ENCODE peak calls at places on chromosomes 6 and 20, in six cellular contexts. One of them, this sample, is unnamed. For H3K4me1, the result is how much of the 10 kb centered on the place peaks cover.

GRCh38 chr20:17928633-17929311 is 39.8 kb downstream of the SNX5 start:
- DNase-seq in MM.1S: no peak
- DNase-seq in hepatocyte: peak
- DNase-seq in neural progenitor cell: no peak
- DNase-seq in HCT116: no peak
- DNase-seq in GM23248: no peak
- DNase-seq in this sample: no peak

GRCh38 chr6:168052291-168052891 is 26.6 kb downstream of the FRMD1 start:
- DNase-seq in HCT116: no peak
- DNase-seq in GM23248: no peak
- DNase-seq in neural progenitor cell: no peak
- DNase-seq in MM.1S: no peak
- DNase-seq in hepatocyte: no peak
- DNase-seq in this sample: peak

GRCh38 chr20:20174089-20174835 is 121.9 kb downstream of the CFAP61 start:
- DNase-seq in MM.1S: no peak
- DNase-seq in neural progenitor cell: no peak
- DNase-seq in hepatocyte: no peak
- DNase-seq in GM23248: no peak
- DNase-seq in HCT116: no peak
- DNase-seq in this sample: peak

GRCh38 chr20:35226775-35227681 is 538 bp downstream of the MMP24 start:
- DNase-seq in HCT116: no peak
- DNase-seq in GM23248: peak
- DNase-seq in hepatocyte: peak
- DNase-seq in MM.1S: peak
- DNase-seq in neural progenitor cell: peak
- DNase-seq in this sample: peak

GRCh38 chr6:12233693-12234551 is 56.2 kb upstream of the EDN1 start:
- DNase-seq in MM.1S: peak
- DNase-seq in HCT116: peak
- DNase-seq in GM23248: peak
- DNase-seq in neural progenitor cell: peak
- DNase-seq in hepatocyte: peak
- DNase-seq in this sample: peak

GRCh38 chr6:105596284-105596755 is 193.4 kb upstream of the PREP start:
- DNase-seq in MM.1S: no peak
- DNase-seq in hepatocyte: peak
- DNase-seq in neural progenitor cell: no peak
- DNase-seq in GM23248: peak
- DNase-seq in HCT116: no peak
- DNase-seq in this sample: peak

GRCh38 chr20:19626896-19627295 is 131.2 kb upstream of the RIN2 start:
- DNase-seq in MM.1S: no peak
- DNase-seq in GM23248: peak
- DNase-seq in hepatocyte: no peak
- DNase-seq in HCT116: no peak
- DNase-seq in neural progenitor cell: no peak
- DNase-seq in this sample: peak

GRCh38 chr6:95364016-95364604 is 213.2 kb upstream of the MANEA start:
- DNase-seq in HCT116: peak
- DNase-seq in neural progenitor cell: peak
- DNase-seq in MM.1S: peak
- DNase-seq in hepatocyte: peak
- DNase-seq in GM23248: peak
- DNase-seq in this sample: peak

GRCh38 chr6:104887350-104887749 is 27.6 kb upstream of the HACE1 start:
- DNase-seq in neural progenitor cell: peak
- DNase-seq in HCT116: no peak
- DNase-seq in GM23248: peak
- DNase-seq in hepatocyte: peak
- DNase-seq in MM.1S: peak
- DNase-seq in this sample: peak

GRCh38 chr6:35181313-35181932 is 32.3 kb upstream of the SCUBE3 start:
- DNase-seq in neural progenitor cell: no peak
- DNase-seq in MM.1S: peak
- DNase-seq in hepatocyte: no peak
- DNase-seq in GM23248: peak
- DNase-seq in HCT116: no peak
- DNase-seq in this sample: peak

GRCh38 chr20:36629719-36630340 is 16.2 kb downstream of the SLA2 start:
- DNase-seq in MM.1S: peak
- DNase-seq in GM23248: no peak
- DNase-seq in hepatocyte: no peak
- DNase-seq in neural progenitor cell: no peak
- DNase-seq in HCT116: no peak
- DNase-seq in this sample: no peak

GRCh38 chr6:74755748-74756147 is 450.1 kb downstream of the COL12A1 start:
- DNase-seq in MM.1S: no peak
- DNase-seq in hepatocyte: no peak
- DNase-seq in neural progenitor cell: no peak
- DNase-seq in GM23248: no peak
- DNase-seq in HCT116: no peak
- DNase-seq in this sample: no peak

GRCh38 chr6:109515781-109516409 is 32.9 kb upstream of the ZBTB24 start:
- DNase-seq in HCT116: no peak
- DNase-seq in GM23248: peak
- DNase-seq in neural progenitor cell: no peak
- DNase-seq in hepatocyte: no peak
- DNase-seq in MM.1S: peak
- DNase-seq in this sample: no peak

GRCh38 chr6:105604593-105604905 is 201.7 kb upstream of the PREP start:
- DNase-seq in neural progenitor cell: no peak
- DNase-seq in MM.1S: peak
- DNase-seq in HCT116: no peak
- DNase-seq in GM23248: no peak
- DNase-seq in hepatocyte: no peak
- DNase-seq in this sample: no peak

GRCh38 chr6:163404825-163405265 is 9.7 kb upstream of the QKI start:
- DNase-seq in HCT116: no peak
- DNase-seq in MM.1S: no peak
- DNase-seq in neural progenitor cell: peak
- DNase-seq in hepatocyte: no peak
- DNase-seq in GM23248: peak
- DNase-seq in this sample: no peak

GRCh38 chr20:63744574-63745423 is 5.2 kb downstream of the SLC2A4RG start:
- DNase-seq in HCT116: no peak
- DNase-seq in MM.1S: no peak
- DNase-seq in GM23248: no peak
- DNase-seq in neural progenitor cell: no peak
- DNase-seq in hepatocyte: no peak
- DNase-seq in this sample: no peak

GRCh38 chr6:133499662-133500061 is 258.5 kb downstream of the EYA4 start:
- DNase-seq in GM23248: no peak
- DNase-seq in neural progenitor cell: no peak
- DNase-seq in MM.1S: no peak
- DNase-seq in HCT116: no peak
- DNase-seq in hepatocyte: no peak
- DNase-seq in this sample: no peak
- TF ChIP-seq EZH2phosphoT487 in GM23248: no peak
- TF ChIP-seq EZH2phosphoT487 in neural progenitor cell: no peak
- TF ChIP-seq EZH2phosphoT487 in MM.1S: no peak
- TF ChIP-seq EZH2phosphoT487 in HCT116: no peak
- TF ChIP-seq EZH2phosphoT487 in hepatocyte: no peak
- TF ChIP-seq EZH2phosphoT487 in this sample: no peak

GRCh38 chr6:32968093-32968769 is at the start of gene BRD2:
- DNase-seq in GM23248: peak
- DNase-seq in HCT116: peak
- DNase-seq in hepatocyte: peak
- DNase-seq in neural progenitor cell: peak
- DNase-seq in MM.1S: peak
- DNase-seq in this sample: peak
- H3K4me3 ChIP-seq in GM23248: peak
- H3K4me3 ChIP-seq in HCT116: peak
- H3K4me3 ChIP-seq in hepatocyte: peak
- H3K4me3 ChIP-seq in neural progenitor cell: peak
- H3K4me3 ChIP-seq in MM.1S: peak
- H3K4me3 ChIP-seq in this sample: peak

GRCh38 chr20:31690124-31690666 is 32.5 kb downstream of the BCL2L1 start:
- DNase-seq in hepatocyte: no peak
- DNase-seq in neural progenitor cell: no peak
- DNase-seq in HCT116: no peak
- DNase-seq in MM.1S: no peak
- DNase-seq in GM23248: no peak
- DNase-seq in this sample: peak
- H3K4me1 ChIP-seq in hepatocyte: under half
- H3K4me1 ChIP-seq in neural progenitor cell: under half
- H3K4me1 ChIP-seq in HCT116: half or more
- H3K4me1 ChIP-seq in MM.1S: half or more
- H3K4me1 ChIP-seq in GM23248: under half
- H3K4me1 ChIP-seq in this sample: under half

GRCh38 chr20:22456109-22456508 is 128.3 kb downstream of the FOXA2 start:
- DNase-seq in HCT116: no peak
- DNase-seq in hepatocyte: no peak
- DNase-seq in GM23248: no peak
- DNase-seq in MM.1S: no peak
- DNase-seq in neural progenitor cell: peak
- DNase-seq in this sample: no peak
- TF ChIP-seq EZH2phosphoT487 in HCT116: no peak
- TF ChIP-seq EZH2phosphoT487 in hepatocyte: no peak
- TF ChIP-seq EZH2phosphoT487 in GM23248: no peak
- TF ChIP-seq EZH2phosphoT487 in MM.1S: no peak
- TF ChIP-seq EZH2phosphoT487 in neural progenitor cell: peak
- TF ChIP-seq EZH2phosphoT487 in this sample: no peak

GRCh38 chr6:10582774-10583508 is 61.8 kb downstream of the GCNT2 start:
- DNase-seq in hepatocyte: peak
- DNase-seq in neural progenitor cell: peak
- DNase-seq in MM.1S: no peak
- DNase-seq in GM23248: no peak
- DNase-seq in HCT116: no peak
- DNase-seq in this sample: no peak

GRCh38 chr6:10585232-10585887 is 64.2 kb downstream of the GCNT2 start:
- DNase-seq in MM.1S: no peak
- DNase-seq in GM23248: no peak
- DNase-seq in hepatocyte: peak
- DNase-seq in neural progenitor cell: peak
- DNase-seq in HCT116: no peak
- DNase-seq in this sample: no peak

GRCh38 chr6:10584607-10585006 is 63.5 kb downstream of the GCNT2 start:
- DNase-seq in neural progenitor cell: no peak
- DNase-seq in hepatocyte: no peak
- DNase-seq in GM23248: no peak
- DNase-seq in HCT116: no peak
- DNase-seq in MM.1S: no peak
- DNase-seq in this sample: no peak

GRCh38 chr6:10586302-10586701 is 65.2 kb downstream of the GCNT2 start:
- DNase-seq in GM23248: no peak
- DNase-seq in MM.1S: no peak
- DNase-seq in HCT116: no peak
- DNase-seq in neural progenitor cell: peak
- DNase-seq in hepatocyte: no peak
- DNase-seq in this sample: no peak

GRCh38 chr6:10583509-10583908 is 62.4 kb downstream of the GCNT2 start:
- DNase-seq in HCT116: no peak
- DNase-seq in MM.1S: no peak
- DNase-seq in GM23248: no peak
- DNase-seq in neural progenitor cell: peak
- DNase-seq in hepatocyte: peak
- DNase-seq in this sample: no peak
- H3K4me3 ChIP-seq in HCT116: no peak
- H3K4me3 ChIP-seq in MM.1S: no peak
- H3K4me3 ChIP-seq in GM23248: no peak
- H3K4me3 ChIP-seq in neural progenitor cell: peak
- H3K4me3 ChIP-seq in hepatocyte: no peak
- H3K4me3 ChIP-seq in this sample: no peak

GRCh38 chr6:43089467-43089866 is 13.4 kb downstream of the PTK7 start:
- DNase-seq in hepatocyte: no peak
- DNase-seq in neural progenitor cell: peak
- DNase-seq in HCT116: no peak
- DNase-seq in MM.1S: no peak
- DNase-seq in GM23248: no peak
- DNase-seq in this sample: no peak

GRCh38 chr6:43091020-43091419 is 14.9 kb downstream of the PTK7 start:
- DNase-seq in neural progenitor cell: no peak
- DNase-seq in HCT116: no peak
- DNase-seq in hepatocyte: no peak
- DNase-seq in MM.1S: no peak
- DNase-seq in GM23248: no peak
- DNase-seq in this sample: no peak

GRCh38 chr6:43089874-43090556 is 13.9 kb downstream of the PTK7 start:
- DNase-seq in GM23248: peak
- DNase-seq in hepatocyte: peak
- DNase-seq in MM.1S: no peak
- DNase-seq in HCT116: no peak
- DNase-seq in neural progenitor cell: peak
- DNase-seq in this sample: no peak

GRCh38 chr6:43090557-43090952 is 14.4 kb downstream of the PTK7 start:
- DNase-seq in GM23248: no peak
- DNase-seq in neural progenitor cell: peak
- DNase-seq in MM.1S: no peak
- DNase-seq in hepatocyte: peak
- DNase-seq in HCT116: no peak
- DNase-seq in this sample: peak

DNA sequence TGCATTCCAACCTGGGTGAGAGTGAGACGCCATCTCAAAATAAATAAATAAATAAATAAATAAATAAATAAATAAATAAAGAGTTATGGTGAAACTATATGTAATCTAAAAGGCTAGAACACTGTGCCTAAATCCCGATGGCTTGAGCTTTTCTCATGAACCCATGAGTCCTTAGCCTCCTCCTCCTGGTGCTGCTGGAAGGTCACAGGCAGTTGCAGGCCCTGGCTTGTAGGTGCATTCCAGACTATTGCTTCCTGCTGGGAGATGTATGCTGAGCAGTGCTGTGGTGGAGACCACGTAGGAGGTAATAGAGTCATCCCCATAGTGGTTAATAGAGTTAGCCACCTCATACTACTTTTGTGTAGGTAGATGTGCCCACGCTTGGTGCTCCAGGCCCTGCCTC is 12.5 kb downstream of the PTK7 start:
- DNase-seq in MM.1S: no peak
- DNase-seq in HCT116: no peak
- DNase-seq in hepatocyte: no peak
- DNase-seq in neural progenitor cell: no peak
- DNase-seq in GM23248: peak
- DNase-seq in this sample: no peak
- H3K4me1 ChIP-seq in MM.1S: under half
- H3K4me1 ChIP-seq in HCT116: half or more
- H3K4me1 ChIP-seq in hepatocyte: under half
- H3K4me1 ChIP-seq in neural progenitor cell: under half
- H3K4me1 ChIP-seq in GM23248: under half
- H3K4me1 ChIP-seq in this sample: under half

DNA sequence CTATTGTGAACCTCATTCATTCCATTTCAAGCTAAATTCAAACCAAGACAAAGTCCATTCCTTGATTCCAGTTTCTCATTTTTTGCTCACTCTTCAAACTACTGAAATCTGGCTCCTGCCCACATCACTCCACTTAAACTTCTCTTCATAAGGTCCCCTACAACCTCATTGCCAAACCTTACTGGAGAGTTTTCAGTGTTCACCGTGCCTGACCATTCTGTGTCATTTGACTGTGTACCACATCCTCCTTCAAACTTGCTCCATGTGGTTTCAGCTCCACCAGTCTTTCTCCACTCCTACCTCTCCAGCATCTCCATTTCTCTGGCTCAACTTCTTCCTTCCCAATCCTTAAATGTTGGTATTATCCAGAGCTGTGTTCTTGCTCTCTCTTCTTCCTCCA is 38.5 kb upstream of the TAB2 start:
- DNase-seq in MM.1S: no peak
- DNase-seq in hepatocyte: no peak
- DNase-seq in HCT116: no peak
- DNase-seq in GM23248: no peak
- DNase-seq in neural progenitor cell: no peak
- DNase-seq in this sample: no peak
- TF ChIP-seq EZH2phosphoT487 in MM.1S: no peak
- TF ChIP-seq EZH2phosphoT487 in hepatocyte: no peak
- TF ChIP-seq EZH2phosphoT487 in HCT116: no peak
- TF ChIP-seq EZH2phosphoT487 in GM23248: no peak
- TF ChIP-seq EZH2phosphoT487 in neural progenitor cell: no peak
- TF ChIP-seq EZH2phosphoT487 in this sample: no peak